ENCODE peak calls at places on chromosomes 2 and 18, in nine cellular contexts. One of them, this sample, is unnamed.

GRCh38 chr2:16224298-16225045 is 284.1 kb downstream of the MYCN start:
- DNase-seq in Right ventricle myocardium superior: no peak
- DNase-seq in activated T-cell treated with anti-CD3 and anti-CD28 coated beads for 48 hours: no peak
- DNase-seq in ELF-1: peak; percentile 35
- DNase-seq in activated naive CD4-positive, alpha-beta T cell treated with anti-CD3 and anti-CD28 coated beads for 36 hours: no peak
- DNase-seq in stimulated activated CD4-positive, alpha-beta T cell treated with anti-CD3 and anti-CD28 coated beads, Interleukin-15, amount 100 ng/mL, for 24 hours: no peak
- DNase-seq in activated T-helper 1 cell treated with anti-CD3 and anti-CD28 coated beads, Interleukin-2, amount 50 U/mL, for 16 hours: no peak
- DNase-seq in left ventricle myocardium superior: no peak
- DNase-seq in memory B cell: no peak
- DNase-seq in this sample: no peak

GRCh38 chr2:162710282-162710891 is 128.2 kb downstream of the KCNH7 start:
- DNase-seq in activated T-helper 1 cell treated with anti-CD3 and anti-CD28 coated beads, Interleukin-2, amount 50 U/mL, for 16 hours: no peak
- DNase-seq in activated naive CD4-positive, alpha-beta T cell treated with anti-CD3 and anti-CD28 coated beads for 36 hours: no peak
- DNase-seq in activated T-cell treated with anti-CD3 and anti-CD28 coated beads for 48 hours: no peak
- DNase-seq in ELF-1: no peak
- DNase-seq in left ventricle myocardium superior: no peak
- DNase-seq in Right ventricle myocardium superior: no peak
- DNase-seq in memory B cell: no peak
- DNase-seq in stimulated activated CD4-positive, alpha-beta T cell treated with anti-CD3 and anti-CD28 coated beads, Interleukin-15, amount 100 ng/mL, for 24 hours: no peak
- DNase-seq in this sample: no peak

GRCh38 chr2:154324601-154325000 is 373.9 kb upstream of the KCNJ3 start:
- DNase-seq in activated T-cell treated with anti-CD3 and anti-CD28 coated beads for 48 hours: no peak
- DNase-seq in activated naive CD4-positive, alpha-beta T cell treated with anti-CD3 and anti-CD28 coated beads for 36 hours: no peak
- DNase-seq in activated T-helper 1 cell treated with anti-CD3 and anti-CD28 coated beads, Interleukin-2, amount 50 U/mL, for 16 hours: no peak
- DNase-seq in ELF-1: no peak
- DNase-seq in stimulated activated CD4-positive, alpha-beta T cell treated with anti-CD3 and anti-CD28 coated beads, Interleukin-15, amount 100 ng/mL, for 24 hours: no peak
- DNase-seq in left ventricle myocardium superior: no peak
- DNase-seq in Right ventricle myocardium superior: no peak
- DNase-seq in memory B cell: no peak
- DNase-seq in this sample: no peak

GRCh38 chr2:190052307-190052706 is 10.2 kb downstream of the MSTN start:
- DNase-seq in memory B cell: no peak
- DNase-seq in activated T-helper 1 cell treated with anti-CD3 and anti-CD28 coated beads, Interleukin-2, amount 50 U/mL, for 16 hours: no peak
- DNase-seq in Right ventricle myocardium superior: no peak
- DNase-seq in activated T-cell treated with anti-CD3 and anti-CD28 coated beads for 48 hours: no peak
- DNase-seq in left ventricle myocardium superior: no peak
- DNase-seq in ELF-1: no peak
- DNase-seq in activated naive CD4-positive, alpha-beta T cell treated with anti-CD3 and anti-CD28 coated beads for 36 hours: no peak
- DNase-seq in stimulated activated CD4-positive, alpha-beta T cell treated with anti-CD3 and anti-CD28 coated beads, Interleukin-15, amount 100 ng/mL, for 24 hours: no peak
- DNase-seq in this sample: no peak

GRCh38 chr2:157868993-157869392 is 7.1 kb downstream of the ACVR1 start:
- DNase-seq in activated T-cell treated with anti-CD3 and anti-CD28 coated beads for 48 hours: no peak
- DNase-seq in Right ventricle myocardium superior: no peak
- DNase-seq in stimulated activated CD4-positive, alpha-beta T cell treated with anti-CD3 and anti-CD28 coated beads, Interleukin-15, amount 100 ng/mL, for 24 hours: peak; percentile 23
- DNase-seq in left ventricle myocardium superior: no peak
- DNase-seq in activated T-helper 1 cell treated with anti-CD3 and anti-CD28 coated beads, Interleukin-2, amount 50 U/mL, for 16 hours: no peak
- DNase-seq in memory B cell: no peak
- DNase-seq in activated naive CD4-positive, alpha-beta T cell treated with anti-CD3 and anti-CD28 coated beads for 36 hours: peak; percentile 56
- DNase-seq in ELF-1: no peak
- DNase-seq in this sample: no peak

GRCh38 chr2:230866704-230867561 is 2.2 kb downstream of the ITM2C start:
- DNase-seq in Right ventricle myocardium superior: no peak
- DNase-seq in activated naive CD4-positive, alpha-beta T cell treated with anti-CD3 and anti-CD28 coated beads for 36 hours: peak; percentile 59
- DNase-seq in ELF-1: peak; percentile 26
- DNase-seq in memory B cell: peak; percentile 66
- DNase-seq in left ventricle myocardium superior: no peak
- DNase-seq in activated T-cell treated with anti-CD3 and anti-CD28 coated beads for 48 hours: peak; percentile 36
- DNase-seq in activated T-helper 1 cell treated with anti-CD3 and anti-CD28 coated beads, Interleukin-2, amount 50 U/mL, for 16 hours: no peak
- DNase-seq in stimulated activated CD4-positive, alpha-beta T cell treated with anti-CD3 and anti-CD28 coated beads, Interleukin-15, amount 100 ng/mL, for 24 hours: peak; percentile 63
- DNase-seq in this sample: no peak

GRCh38 chr2:217456016-217456415 is 546.8 kb downstream of the TNS1 start:
- DNase-seq in memory B cell: no peak
- DNase-seq in activated T-cell treated with anti-CD3 and anti-CD28 coated beads for 48 hours: no peak
- DNase-seq in Right ventricle myocardium superior: no peak
- DNase-seq in ELF-1: no peak
- DNase-seq in activated naive CD4-positive, alpha-beta T cell treated with anti-CD3 and anti-CD28 coated beads for 36 hours: no peak
- DNase-seq in stimulated activated CD4-positive, alpha-beta T cell treated with anti-CD3 and anti-CD28 coated beads, Interleukin-15, amount 100 ng/mL, for 24 hours: no peak
- DNase-seq in left ventricle myocardium superior: no peak
- DNase-seq in activated T-helper 1 cell treated with anti-CD3 and anti-CD28 coated beads, Interleukin-2, amount 50 U/mL, for 16 hours: no peak
- DNase-seq in this sample: no peak

GRCh38 chr18:4016391-4017049 is 438.6 kb downstream of the DLGAP1 start:
- DNase-seq in ELF-1: no peak
- DNase-seq in memory B cell: no peak
- DNase-seq in stimulated activated CD4-positive, alpha-beta T cell treated with anti-CD3 and anti-CD28 coated beads, Interleukin-15, amount 100 ng/mL, for 24 hours: no peak
- DNase-seq in activated naive CD4-positive, alpha-beta T cell treated with anti-CD3 and anti-CD28 coated beads for 36 hours: no peak
- DNase-seq in Right ventricle myocardium superior: no peak
- DNase-seq in activated T-cell treated with anti-CD3 and anti-CD28 coated beads for 48 hours: no peak
- DNase-seq in left ventricle myocardium superior: no peak
- DNase-seq in activated T-helper 1 cell treated with anti-CD3 and anti-CD28 coated beads, Interleukin-2, amount 50 U/mL, for 16 hours: no peak
- DNase-seq in this sample: no peak

GRCh38 chr2:196166876-196167275 is 4.5 kb downstream of the STK17B start:
- DNase-seq in Right ventricle myocardium superior: no peak
- DNase-seq in memory B cell: no peak
- DNase-seq in stimulated activated CD4-positive, alpha-beta T cell treated with anti-CD3 and anti-CD28 coated beads, Interleukin-15, amount 100 ng/mL, for 24 hours: no peak
- DNase-seq in activated T-cell treated with anti-CD3 and anti-CD28 coated beads for 48 hours: no peak
- DNase-seq in activated T-helper 1 cell treated with anti-CD3 and anti-CD28 coated beads, Interleukin-2, amount 50 U/mL, for 16 hours: no peak
- DNase-seq in ELF-1: no peak
- DNase-seq in activated naive CD4-positive, alpha-beta T cell treated with anti-CD3 and anti-CD28 coated beads for 36 hours: no peak
- DNase-seq in left ventricle myocardium superior: no peak
- DNase-seq in this sample: no peak

GRCh38 chr2:171553236-171553635 is 31.0 kb downstream of the CYBRD1 start:
- DNase-seq in activated naive CD4-positive, alpha-beta T cell treated with anti-CD3 and anti-CD28 coated beads for 36 hours: no peak
- DNase-seq in left ventricle myocardium superior: no peak
- DNase-seq in stimulated activated CD4-positive, alpha-beta T cell treated with anti-CD3 and anti-CD28 coated beads, Interleukin-15, amount 100 ng/mL, for 24 hours: no peak
- DNase-seq in activated T-helper 1 cell treated with anti-CD3 and anti-CD28 coated beads, Interleukin-2, amount 50 U/mL, for 16 hours: no peak
- DNase-seq in Right ventricle myocardium superior: no peak
- DNase-seq in activated T-cell treated with anti-CD3 and anti-CD28 coated beads for 48 hours: no peak
- DNase-seq in ELF-1: no peak
- DNase-seq in memory B cell: no peak
- DNase-seq in this sample: no peak

GRCh38 chr2:201237486-201238241 is 22.7 kb upstream of the CASP8 start:
- DNase-seq in left ventricle myocardium superior: no peak
- DNase-seq in memory B cell: no peak
- DNase-seq in Right ventricle myocardium superior: no peak
- DNase-seq in stimulated activated CD4-positive, alpha-beta T cell treated with anti-CD3 and anti-CD28 coated beads, Interleukin-15, amount 100 ng/mL, for 24 hours: no peak
- DNase-seq in activated T-helper 1 cell treated with anti-CD3 and anti-CD28 coated beads, Interleukin-2, amount 50 U/mL, for 16 hours: no peak
- DNase-seq in ELF-1: no peak
- DNase-seq in activated naive CD4-positive, alpha-beta T cell treated with anti-CD3 and anti-CD28 coated beads for 36 hours: no peak
- DNase-seq in activated T-cell treated with anti-CD3 and anti-CD28 coated beads for 48 hours: no peak
- DNase-seq in this sample: no peak

GRCh38 chr2:197889041-197889440 is 84.6 kb downstream of the PLCL1 start:
- DNase-seq in stimulated activated CD4-positive, alpha-beta T cell treated with anti-CD3 and anti-CD28 coated beads, Interleukin-15, amount 100 ng/mL, for 24 hours: peak; percentile 32
- DNase-seq in Right ventricle myocardium superior: no peak
- DNase-seq in activated T-helper 1 cell treated with anti-CD3 and anti-CD28 coated beads, Interleukin-2, amount 50 U/mL, for 16 hours: no peak
- DNase-seq in activated T-cell treated with anti-CD3 and anti-CD28 coated beads for 48 hours: no peak
- DNase-seq in memory B cell: peak; percentile 4
- DNase-seq in left ventricle myocardium superior: no peak
- DNase-seq in activated naive CD4-positive, alpha-beta T cell treated with anti-CD3 and anti-CD28 coated beads for 36 hours: peak; percentile 76
- DNase-seq in ELF-1: peak; percentile 34
- DNase-seq in this sample: no peak

GRCh38 chr2:96940026-96940601 is 46.3 kb downstream of the FAM178B start:
- DNase-seq in left ventricle myocardium superior: no peak
- DNase-seq in Right ventricle myocardium superior: no peak
- DNase-seq in activated T-cell treated with anti-CD3 and anti-CD28 coated beads for 48 hours: no peak
- DNase-seq in activated naive CD4-positive, alpha-beta T cell treated with anti-CD3 and anti-CD28 coated beads for 36 hours: no peak
- DNase-seq in stimulated activated CD4-positive, alpha-beta T cell treated with anti-CD3 and anti-CD28 coated beads, Interleukin-15, amount 100 ng/mL, for 24 hours: no peak
- DNase-seq in memory B cell: no peak
- DNase-seq in ELF-1: no peak
- DNase-seq in activated T-helper 1 cell treated with anti-CD3 and anti-CD28 coated beads, Interleukin-2, amount 50 U/mL, for 16 hours: no peak
- DNase-seq in this sample: no peak

GRCh38 chr2:182920089-182920488 is 53.7 kb upstream of the FRZB start:
- DNase-seq in activated T-cell treated with anti-CD3 and anti-CD28 coated beads for 48 hours: no peak
- DNase-seq in left ventricle myocardium superior: no peak
- DNase-seq in activated T-helper 1 cell treated with anti-CD3 and anti-CD28 coated beads, Interleukin-2, amount 50 U/mL, for 16 hours: no peak
- DNase-seq in ELF-1: no peak
- DNase-seq in memory B cell: no peak
- DNase-seq in activated naive CD4-positive, alpha-beta T cell treated with anti-CD3 and anti-CD28 coated beads for 36 hours: no peak
- DNase-seq in Right ventricle myocardium superior: no peak
- DNase-seq in stimulated activated CD4-positive, alpha-beta T cell treated with anti-CD3 and anti-CD28 coated beads, Interleukin-15, amount 100 ng/mL, for 24 hours: no peak
- DNase-seq in this sample: no peak

GRCh38 chr18:79604205-79604912 is 75.2 kb upstream of the CTDP1 start:
- DNase-seq in activated T-helper 1 cell treated with anti-CD3 and anti-CD28 coated beads, Interleukin-2, amount 50 U/mL, for 16 hours: no peak
- DNase-seq in activated T-cell treated with anti-CD3 and anti-CD28 coated beads for 48 hours: no peak
- DNase-seq in activated naive CD4-positive, alpha-beta T cell treated with anti-CD3 and anti-CD28 coated beads for 36 hours: no peak
- DNase-seq in Right ventricle myocardium superior: peak; percentile 26
- DNase-seq in memory B cell: no peak
- DNase-seq in stimulated activated CD4-positive, alpha-beta T cell treated with anti-CD3 and anti-CD28 coated beads, Interleukin-15, amount 100 ng/mL, for 24 hours: no peak
- DNase-seq in left ventricle myocardium superior: peak; percentile 14
- DNase-seq in ELF-1: no peak
- DNase-seq in this sample: no peak

GRCh38 chr2:164606557-164606956 is 14.7 kb downstream of the GRB14 start:
- DNase-seq in Right ventricle myocardium superior: no peak
- DNase-seq in activated naive CD4-positive, alpha-beta T cell treated with anti-CD3 and anti-CD28 coated beads for 36 hours: no peak
- DNase-seq in memory B cell: no peak
- DNase-seq in activated T-cell treated with anti-CD3 and anti-CD28 coated beads for 48 hours: no peak
- DNase-seq in left ventricle myocardium superior: no peak
- DNase-seq in activated T-helper 1 cell treated with anti-CD3 and anti-CD28 coated beads, Interleukin-2, amount 50 U/mL, for 16 hours: no peak
- DNase-seq in stimulated activated CD4-positive, alpha-beta T cell treated with anti-CD3 and anti-CD28 coated beads, Interleukin-15, amount 100 ng/mL, for 24 hours: no peak
- DNase-seq in ELF-1: no peak
- DNase-seq in this sample: no peak

GRCh38 chr18:77114564-77115391 is 17.8 kb downstream of the MBP start:
- DNase-seq in stimulated activated CD4-positive, alpha-beta T cell treated with anti-CD3 and anti-CD28 coated beads, Interleukin-15, amount 100 ng/mL, for 24 hours: peak; percentile 38
- DNase-seq in Right ventricle myocardium superior: peak; percentile 93
- DNase-seq in memory B cell: no peak
- DNase-seq in activated naive CD4-positive, alpha-beta T cell treated with anti-CD3 and anti-CD28 coated beads for 36 hours: peak; percentile 44
- DNase-seq in activated T-cell treated with anti-CD3 and anti-CD28 coated beads for 48 hours: no peak
- DNase-seq in ELF-1: peak; percentile 71
- DNase-seq in left ventricle myocardium superior: peak; percentile 93
- DNase-seq in activated T-helper 1 cell treated with anti-CD3 and anti-CD28 coated beads, Interleukin-2, amount 50 U/mL, for 16 hours: no peak
- DNase-seq in this sample: peak; percentile 98

GRCh38 chr2:23836971-23837565 is 89.9 kb downstream of the ATAD2B start:
- DNase-seq in Right ventricle myocardium superior: no peak
- DNase-seq in activated naive CD4-positive, alpha-beta T cell treated with anti-CD3 and anti-CD28 coated beads for 36 hours: no peak
- DNase-seq in activated T-cell treated with anti-CD3 and anti-CD28 coated beads for 48 hours: no peak
- DNase-seq in memory B cell: no peak
- DNase-seq in stimulated activated CD4-positive, alpha-beta T cell treated with anti-CD3 and anti-CD28 coated beads, Interleukin-15, amount 100 ng/mL, for 24 hours: no peak
- DNase-seq in left ventricle myocardium superior: no peak
- DNase-seq in activated T-helper 1 cell treated with anti-CD3 and anti-CD28 coated beads, Interleukin-2, amount 50 U/mL, for 16 hours: no peak
- DNase-seq in ELF-1: no peak
- DNase-seq in this sample: no peak

GRCh38 chr18:10523544-10523943 is 2.3 kb upstream of the NAPG start:
- DNase-seq in activated T-helper 1 cell treated with anti-CD3 and anti-CD28 coated beads, Interleukin-2, amount 50 U/mL, for 16 hours: no peak
- DNase-seq in activated naive CD4-positive, alpha-beta T cell treated with anti-CD3 and anti-CD28 coated beads for 36 hours: no peak
- DNase-seq in memory B cell: no peak
- DNase-seq in activated T-cell treated with anti-CD3 and anti-CD28 coated beads for 48 hours: no peak
- DNase-seq in left ventricle myocardium superior: no peak
- DNase-seq in Right ventricle myocardium superior: no peak
- DNase-seq in ELF-1: peak; percentile 56
- DNase-seq in stimulated activated CD4-positive, alpha-beta T cell treated with anti-CD3 and anti-CD28 coated beads, Interleukin-15, amount 100 ng/mL, for 24 hours: no peak
- DNase-seq in this sample: no peak

GRCh38 chr2:140990416-140990815 is 1140.4 kb downstream of the LRP1B start:
- DNase-seq in ELF-1: no peak
- DNase-seq in activated T-cell treated with anti-CD3 and anti-CD28 coated beads for 48 hours: no peak
- DNase-seq in left ventricle myocardium superior: no peak
- DNase-seq in activated naive CD4-positive, alpha-beta T cell treated with anti-CD3 and anti-CD28 coated beads for 36 hours: no peak
- DNase-seq in Right ventricle myocardium superior: no peak
- DNase-seq in memory B cell: no peak
- DNase-seq in activated T-helper 1 cell treated with anti-CD3 and anti-CD28 coated beads, Interleukin-2, amount 50 U/mL, for 16 hours: no peak
- DNase-seq in stimulated activated CD4-positive, alpha-beta T cell treated with anti-CD3 and anti-CD28 coated beads, Interleukin-15, amount 100 ng/mL, for 24 hours: no peak
- DNase-seq in this sample: no peak

GRCh38 chr18:57819119-57819518 is 16.0 kb upstream of the ATP8B1 start:
- DNase-seq in ELF-1: no peak
- DNase-seq in memory B cell: no peak
- DNase-seq in left ventricle myocardium superior: no peak
- DNase-seq in stimulated activated CD4-positive, alpha-beta T cell treated with anti-CD3 and anti-CD28 coated beads, Interleukin-15, amount 100 ng/mL, for 24 hours: no peak
- DNase-seq in activated naive CD4-positive, alpha-beta T cell treated with anti-CD3 and anti-CD28 coated beads for 36 hours: no peak
- DNase-seq in activated T-cell treated with anti-CD3 and anti-CD28 coated beads for 48 hours: no peak
- DNase-seq in Right ventricle myocardium superior: no peak
- DNase-seq in activated T-helper 1 cell treated with anti-CD3 and anti-CD28 coated beads, Interleukin-2, amount 50 U/mL, for 16 hours: no peak
- DNase-seq in this sample: no peak

GRCh38 chr2:62808554-62808953 is 103.0 kb downstream of the EHBP1 start:
- DNase-seq in left ventricle myocardium superior: no peak
- DNase-seq in activated T-helper 1 cell treated with anti-CD3 and anti-CD28 coated beads, Interleukin-2, amount 50 U/mL, for 16 hours: no peak
- DNase-seq in ELF-1: no peak
- DNase-seq in Right ventricle myocardium superior: no peak
- DNase-seq in activated naive CD4-positive, alpha-beta T cell treated with anti-CD3 and anti-CD28 coated beads for 36 hours: no peak
- DNase-seq in activated T-cell treated with anti-CD3 and anti-CD28 coated beads for 48 hours: no peak
- DNase-seq in stimulated activated CD4-positive, alpha-beta T cell treated with anti-CD3 and anti-CD28 coated beads, Interleukin-15, amount 100 ng/mL, for 24 hours: no peak
- DNase-seq in memory B cell: no peak
- DNase-seq in this sample: no peak

GRCh38 chr2:28678175-28678855 is 73.3 kb upstream of the PPP1CB start:
- DNase-seq in stimulated activated CD4-positive, alpha-beta T cell treated with anti-CD3 and anti-CD28 coated beads, Interleukin-15, amount 100 ng/mL, for 24 hours: no peak
- DNase-seq in memory B cell: no peak
- DNase-seq in activated T-helper 1 cell treated with anti-CD3 and anti-CD28 coated beads, Interleukin-2, amount 50 U/mL, for 16 hours: no peak
- DNase-seq in ELF-1: no peak
- DNase-seq in Right ventricle myocardium superior: no peak
- DNase-seq in activated naive CD4-positive, alpha-beta T cell treated with anti-CD3 and anti-CD28 coated beads for 36 hours: no peak
- DNase-seq in activated T-cell treated with anti-CD3 and anti-CD28 coated beads for 48 hours: no peak
- DNase-seq in left ventricle myocardium superior: no peak
- DNase-seq in this sample: no peak

This sample was measured in suprapubic skin.